ENCODE peak calls at places on chromosomes 7 and 10, in six cellular contexts. Y, L, T, I, Z and S are unnamed samples.

GRCh38 chr10:103451091-103451801 is 924 bp downstream of the CALHM2 start:
- DNase-seq in T (no peak), Y (no peak), L (peak; percentile 42), Z (no peak), I (peak; percentile 82), S (no peak)

GRCh38 chr10:125102216-125102615 is 58.1 kb downstream of the CTBP2 start:
- DNase-seq in Z (no peak), I (peak; percentile 45), Y (no peak), L (no peak), T (no peak), S (no peak)

GRCh38 chr10:101297901-101298451 is 56.0 kb upstream of the BTRC start:
- DNase-seq in I (peak; percentile 74), L (peak; percentile 49), T (peak; percentile 45), Z (peak; percentile 90), Y (peak; percentile 54), S (peak; percentile 7)

GRCh38 chr7:29879609-29880008 is 73.3 kb downstream of the WIPF3 start:
- DNase-seq in Z (no peak), I (peak; percentile 38), L (no peak), T (no peak), Y (no peak), S (peak; percentile 57)

GRCh38 chr7:102318482-102318971 is 31.9 kb downstream of the SH2B2 start:
- DNase-seq in Y (no peak), Z (no peak), T (no peak), I (no peak), L (no peak), S (no peak)

GRCh38 chr10:43259248-43259980 is 7.5 kb downstream of the RASGEF1A start:
- DNase-seq in Z (peak; percentile 0), I (no peak), T (no peak), Y (no peak), L (no peak), S (no peak)

GRCh38 chr7:43112941-43113621 is 634 bp downstream of the HECW1 start:
- DNase-seq in L (peak; percentile 16), T (no peak), Y (no peak), I (peak; percentile 29), Z (peak; percentile 54), S (peak; percentile 13)

GRCh38 chr10:113933894-113934532 is 79.6 kb downstream of the NHLRC2 start:
- DNase-seq in Y (no peak), T (no peak), I (no peak), L (no peak), Z (no peak), S (no peak)